ENCODE peak calls at places on chromosomes 7 and 10, in four cellular contexts. One of them, this sample, is unnamed.

GRCh38 chr10:91694170-91694794 is 61.4 kb upstream of the PPP1R3C start:
- DNase-seq in nephron progenitor cell: peak; percentile 10
- DNase-seq in A549: peak; percentile 54
- DNase-seq in cardiac muscle cell: peak; percentile 54
- DNase-seq in this sample: peak; percentile 24

GRCh38 chr10:30861217-30861616 is 170.4 kb downstream of the ZNF438 start:
- DNase-seq in nephron progenitor cell: no peak
- DNase-seq in A549: no peak
- DNase-seq in cardiac muscle cell: no peak
- DNase-seq in this sample: no peak

GRCh38 chr7:50315739-50316671 is 11.5 kb downstream of the IKZF1 start:
- DNase-seq in nephron progenitor cell: no peak
- DNase-seq in A549: no peak
- DNase-seq in cardiac muscle cell: no peak
- DNase-seq in this sample: no peak

GRCh38 chr7:28666144-28666543 is 253.8 kb downstream of the CREB5 start:
- DNase-seq in nephron progenitor cell: no peak
- DNase-seq in cardiac muscle cell: no peak
- DNase-seq in A549: no peak
- DNase-seq in this sample: no peak

GRCh38 chr7:86814980-86815379 is 171.3 kb downstream of the GRM3 start:
- DNase-seq in A549: no peak
- DNase-seq in nephron progenitor cell: peak; percentile 11
- DNase-seq in cardiac muscle cell: peak; percentile 6
- DNase-seq in this sample: peak; percentile 28

GRCh38 chr7:13687500-13687899 is 302.0 kb downstream of the ETV1 start:
- DNase-seq in nephron progenitor cell: no peak
- DNase-seq in cardiac muscle cell: no peak
- DNase-seq in A549: no peak
- DNase-seq in this sample: no peak

GRCh38 chr7:552711-553636 is 33.3 kb upstream of the PDGFA start:
- DNase-seq in nephron progenitor cell: no peak
- DNase-seq in cardiac muscle cell: no peak
- DNase-seq in A549: no peak
- DNase-seq in this sample: no peak

GRCh38 chr7:132080967-132081668 is 495.2 kb downstream of the PLXNA4 start:
- DNase-seq in nephron progenitor cell: no peak
- DNase-seq in cardiac muscle cell: peak; percentile 92
- DNase-seq in A549: no peak
- DNase-seq in this sample: no peak

GRCh38 chr7:54260868-54261475 is 281.2 kb upstream of the VSTM2A start:
- DNase-seq in nephron progenitor cell: no peak
- DNase-seq in A549: no peak
- DNase-seq in cardiac muscle cell: no peak
- DNase-seq in this sample: no peak

GRCh38 chr10:62811159-62811875 is 4.8 kb downstream of the EGR2 start:
- DNase-seq in A549: no peak
- DNase-seq in nephron progenitor cell: no peak
- DNase-seq in cardiac muscle cell: no peak
- DNase-seq in this sample: no peak

GRCh38 chr7:152035807-152036206 is 10.3 kb downstream of the GALNT11 start:
- DNase-seq in A549: no peak
- DNase-seq in cardiac muscle cell: no peak
- DNase-seq in nephron progenitor cell: no peak
- DNase-seq in this sample: no peak

GRCh38 chr10:127734753-127735152 is 2.2 kb upstream of the FOXI2 start:
- DNase-seq in cardiac muscle cell: no peak
- DNase-seq in A549: no peak
- DNase-seq in nephron progenitor cell: no peak
- DNase-seq in this sample: peak; percentile 23

GRCh38 chr7:155860840-155861479 is 48.7 kb upstream of the SHH start:
- DNase-seq in A549: peak; percentile 60
- DNase-seq in nephron progenitor cell: no peak
- DNase-seq in cardiac muscle cell: peak; percentile 71
- DNase-seq in this sample: no peak

GRCh38 chr10:92074126-92074887 is 150.7 kb downstream of the BTAF1 start:
- DNase-seq in A549: peak; percentile 13
- DNase-seq in nephron progenitor cell: no peak
- DNase-seq in cardiac muscle cell: peak; percentile 25
- DNase-seq in this sample: no peak

GRCh38 chr7:35024298-35024697 is 13.0 kb downstream of the DPY19L1 start:
- DNase-seq in cardiac muscle cell: no peak
- DNase-seq in A549: no peak
- DNase-seq in nephron progenitor cell: no peak
- DNase-seq in this sample: no peak

GRCh38 chr10:59561397-59562121 is 148.1 kb downstream of the SLC16A9 start:
- DNase-seq in nephron progenitor cell: no peak
- DNase-seq in A549: no peak
- DNase-seq in cardiac muscle cell: peak; percentile 56
- DNase-seq in this sample: no peak

GRCh38 chr7:37229381-37229780 is 219.3 kb downstream of the ELMO1 start:
- DNase-seq in cardiac muscle cell: no peak
- DNase-seq in nephron progenitor cell: no peak
- DNase-seq in A549: no peak
- DNase-seq in this sample: no peak

GRCh38 chr10:77320852-77321496 is 316.6 kb downstream of the KCNMA1 start:
- DNase-seq in cardiac muscle cell: peak; percentile 15
- DNase-seq in A549: no peak
- DNase-seq in nephron progenitor cell: no peak
- DNase-seq in this sample: no peak

GRCh38 chr10:6120691-6121090 is 31.9 kb downstream of the RBM17 start:
- DNase-seq in nephron progenitor cell: no peak
- DNase-seq in cardiac muscle cell: peak; percentile 61
- DNase-seq in A549: no peak
- DNase-seq in this sample: no peak

GRCh38 chr7:5822742-5823503 is 41.5 kb upstream of the RNF216 start:
- DNase-seq in A549: peak; percentile 97
- DNase-seq in cardiac muscle cell: peak; percentile 94
- DNase-seq in nephron progenitor cell: peak; percentile 89
- DNase-seq in this sample: peak; percentile 87
- TF ChIP-seq CTCF in A549: no peak
- TF ChIP-seq CTCF in cardiac muscle cell: no peak
- TF ChIP-seq CTCF in nephron progenitor cell: no peak
- TF ChIP-seq CTCF in this sample: no peak

DNA sequence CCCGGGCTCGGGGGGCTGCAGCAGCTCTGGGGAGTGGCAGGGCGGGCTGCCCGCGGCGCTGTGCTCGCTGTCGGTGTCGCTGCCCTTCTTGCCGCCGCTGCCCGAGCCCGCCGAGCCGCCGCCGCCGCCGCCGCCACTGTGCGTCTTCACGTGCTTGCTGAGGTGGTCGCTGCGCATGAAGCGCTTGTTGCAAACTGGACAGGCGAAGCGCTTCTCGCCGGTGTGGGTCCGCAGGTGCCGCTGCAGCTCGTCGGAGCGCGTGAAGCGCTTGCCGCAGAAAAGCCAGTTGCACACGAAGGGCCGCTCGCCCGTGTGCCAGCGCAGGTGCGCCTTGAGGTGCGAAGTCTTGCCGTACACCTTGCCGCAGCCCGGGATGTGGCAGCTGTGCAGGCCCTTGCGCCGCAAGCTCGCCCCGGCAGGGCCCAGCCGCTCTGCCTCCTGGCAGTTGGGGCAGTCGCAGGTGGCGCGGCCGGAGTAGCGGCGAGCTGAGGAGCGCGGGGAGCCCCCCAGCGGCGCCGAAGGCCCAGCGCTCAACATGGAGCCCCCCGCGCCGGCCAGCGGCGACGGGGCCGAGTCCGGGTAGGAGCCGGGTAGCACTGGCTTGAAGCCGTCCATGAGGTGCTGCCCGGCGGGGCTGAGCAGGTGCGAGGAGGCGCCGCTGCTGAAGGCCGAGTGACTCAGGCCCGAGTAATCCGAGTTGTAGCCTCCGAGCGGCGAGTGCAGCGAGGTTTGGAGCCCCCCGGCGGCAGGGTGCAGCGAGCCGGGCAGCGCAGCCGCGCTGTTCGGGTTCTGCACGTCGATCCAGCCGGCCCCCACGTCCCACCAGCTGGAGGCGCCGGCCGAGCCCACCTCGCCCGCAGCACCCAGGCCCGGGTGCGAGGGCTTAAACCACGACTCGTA is 2.1 kb downstream of the SP8 start:
- DNase-seq in nephron progenitor cell: peak; percentile 68
- DNase-seq in A549: peak; percentile 57
- DNase-seq in cardiac muscle cell: no peak
- DNase-seq in this sample: peak; percentile 67
- TF ChIP-seq CTCF in nephron progenitor cell: peak; percentile 18
- TF ChIP-seq CTCF in A549: peak; percentile 27
- TF ChIP-seq CTCF in cardiac muscle cell: no peak
- TF ChIP-seq CTCF in this sample: peak; percentile 23

DNA sequence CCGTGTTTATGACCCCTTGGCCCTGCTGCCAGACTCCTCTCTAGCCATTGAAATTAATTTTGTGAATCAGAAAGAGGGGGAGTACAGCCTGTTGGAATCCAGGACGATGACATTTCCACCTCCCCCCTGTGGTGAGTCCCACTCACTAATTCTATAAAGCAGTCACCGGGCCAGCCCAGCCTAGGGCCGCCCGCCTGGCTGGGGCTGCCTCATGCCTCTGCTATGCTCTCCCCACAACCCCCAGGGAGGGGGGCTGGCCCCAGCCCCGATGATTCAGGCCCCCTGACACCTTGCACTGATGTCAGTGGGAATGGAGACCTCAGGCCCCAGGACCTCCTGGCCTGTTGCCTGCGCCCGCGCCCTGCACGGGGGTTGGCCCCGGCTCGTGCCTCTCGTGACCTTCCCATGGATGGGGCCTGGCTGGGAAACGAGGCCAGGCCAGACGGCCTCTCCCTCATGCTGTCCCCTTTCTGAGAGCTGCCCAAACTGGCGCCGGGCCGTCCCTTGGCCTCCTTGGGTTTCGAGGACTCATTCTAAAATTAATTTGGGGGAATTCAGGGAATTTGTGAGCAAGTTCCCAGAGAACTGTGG is 34.0 kb downstream of the TMEM270 start:
- DNase-seq in cardiac muscle cell: peak; percentile 72
- DNase-seq in A549: peak; percentile 76
- DNase-seq in nephron progenitor cell: no peak
- DNase-seq in this sample: no peak
- TF ChIP-seq CTCF in cardiac muscle cell: peak; percentile 2
- TF ChIP-seq CTCF in A549: no peak
- TF ChIP-seq CTCF in nephron progenitor cell: no peak
- TF ChIP-seq CTCF in this sample: no peak

DNA sequence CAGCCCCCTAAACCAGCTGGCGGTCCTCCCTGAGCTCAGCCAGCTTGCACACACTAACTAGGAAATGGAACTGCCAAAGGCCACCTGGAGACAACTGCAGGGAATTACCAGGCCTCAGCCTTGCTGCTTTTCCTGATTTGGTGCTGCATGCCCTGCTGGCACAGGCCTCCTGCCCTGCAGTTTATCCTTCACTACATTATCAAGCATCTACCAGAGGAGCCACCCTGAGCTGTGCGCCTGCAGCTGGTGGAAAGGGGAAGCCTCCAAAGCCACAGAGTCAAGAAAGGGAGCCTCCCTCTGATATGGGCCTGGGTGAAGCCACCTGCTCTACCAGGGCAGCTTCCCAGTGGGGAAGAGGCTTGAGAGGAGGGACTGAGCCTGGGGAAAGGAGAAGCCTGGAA is 139.8 kb downstream of the GRID1 start:
- DNase-seq in nephron progenitor cell: no peak
- DNase-seq in cardiac muscle cell: no peak
- DNase-seq in A549: no peak
- DNase-seq in this sample: no peak
- TF ChIP-seq CTCF in nephron progenitor cell: no peak
- TF ChIP-seq CTCF in cardiac muscle cell: no peak
- TF ChIP-seq CTCF in A549: no peak
- TF ChIP-seq CTCF in this sample: no peak

GRCh38 chr7:47568569-47568968 is 13.3 kb downstream of the TNS3 start:
- DNase-seq in A549: no peak
- DNase-seq in nephron progenitor cell: no peak
- DNase-seq in cardiac muscle cell: no peak
- DNase-seq in this sample: no peak
- TF ChIP-seq CTCF in A549: no peak
- TF ChIP-seq CTCF in nephron progenitor cell: no peak
- TF ChIP-seq CTCF in cardiac muscle cell: no peak
- TF ChIP-seq CTCF in this sample: no peak

GRCh38 chr10:109974509-109975191 is 33.1 kb upstream of the ADD3 start:
- DNase-seq in A549: no peak
- DNase-seq in cardiac muscle cell: peak; percentile 37
- DNase-seq in nephron progenitor cell: no peak
- DNase-seq in this sample: no peak

GRCh38 chr10:109975251-109975650 is 32.5 kb upstream of the ADD3 start:
- DNase-seq in A549: no peak
- DNase-seq in cardiac muscle cell: no peak
- DNase-seq in nephron progenitor cell: no peak
- DNase-seq in this sample: no peak

GRCh38 chr10:109971640-109972039 is 36.1 kb upstream of the ADD3 start:
- DNase-seq in A549: no peak
- DNase-seq in cardiac muscle cell: no peak
- DNase-seq in nephron progenitor cell: no peak
- DNase-seq in this sample: no peak

GRCh38 chr10:109972372-109973001 is 35.3 kb upstream of the ADD3 start:
- DNase-seq in cardiac muscle cell: no peak
- DNase-seq in nephron progenitor cell: no peak
- DNase-seq in A549: no peak
- DNase-seq in this sample: no peak

DNA sequence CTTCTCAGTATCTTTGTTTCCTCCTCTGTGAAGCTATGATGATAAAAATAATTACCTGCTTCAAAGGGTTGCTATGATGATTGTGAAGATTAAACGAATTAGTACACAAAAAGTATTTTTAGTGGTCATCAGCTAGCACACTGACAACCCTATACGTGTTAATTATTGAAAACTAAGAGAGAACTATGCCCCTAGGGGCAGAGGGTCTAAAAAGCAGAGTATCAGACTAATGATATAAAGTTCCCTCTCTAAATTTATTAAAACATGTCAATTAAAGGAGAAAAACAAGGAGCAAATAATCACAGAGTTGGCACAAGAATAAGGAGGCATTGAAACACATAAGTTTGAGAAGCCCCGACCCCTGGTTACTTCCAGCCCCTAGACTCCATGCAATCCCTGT is 34.4 kb upstream of the ADD3 start:
- DNase-seq in A549: no peak
- DNase-seq in cardiac muscle cell: no peak
- DNase-seq in nephron progenitor cell: no peak
- DNase-seq in this sample: no peak
- TF ChIP-seq CTCF in A549: no peak
- TF ChIP-seq CTCF in cardiac muscle cell: no peak
- TF ChIP-seq CTCF in nephron progenitor cell: no peak
- TF ChIP-seq CTCF in this sample: no peak

GRCh38 chr7:44240983-44241510 is 40.3 kb downstream of the YKT6 start:
- DNase-seq in nephron progenitor cell: peak; percentile 72
- DNase-seq in cardiac muscle cell: peak; percentile 87
- DNase-seq in A549: peak; percentile 92
- DNase-seq in this sample: peak; percentile 71

GRCh38 chr7:44242091-44242490 is 41.3 kb downstream of the YKT6 start:
- DNase-seq in nephron progenitor cell: no peak
- DNase-seq in cardiac muscle cell: no peak
- DNase-seq in A549: no peak
- DNase-seq in this sample: no peak

GRCh38 chr7:44247868-44248651 is 47.3 kb downstream of the YKT6 start:
- DNase-seq in A549: no peak
- DNase-seq in nephron progenitor cell: no peak
- DNase-seq in cardiac muscle cell: no peak
- DNase-seq in this sample: no peak

GRCh38 chr7:44246396-44247113 is 45.8 kb downstream of the YKT6 start:
- DNase-seq in A549: no peak
- DNase-seq in nephron progenitor cell: no peak
- DNase-seq in cardiac muscle cell: no peak
- DNase-seq in this sample: no peak

GRCh38 chr7:44244282-44244681 is 43.5 kb downstream of the YKT6 start:
- DNase-seq in cardiac muscle cell: peak; percentile 25
- DNase-seq in nephron progenitor cell: peak; percentile 56
- DNase-seq in A549: peak; percentile 58
- DNase-seq in this sample: peak; percentile 69
- TF ChIP-seq CTCF in cardiac muscle cell: peak; percentile 64
- TF ChIP-seq CTCF in nephron progenitor cell: peak; percentile 57
- TF ChIP-seq CTCF in A549: peak; percentile 43
- TF ChIP-seq CTCF in this sample: peak; percentile 60